ENCODE peak calls at places on chromosomes 11 and 22, in seven cellular contexts. K, L, O, Q, Z, G and F are unnamed samples.

GRCh38 chr11:65554057-65554818 is 3.9 kb downstream of the LTBP3 start:
- DNase-seq in K (no peak), L (no peak), O (no peak), Q (no peak), Z (no peak), G (no peak), F (no peak)

GRCh38 chr22:30806391-30806861 is 111.8 kb downstream of the OSBP2 start:
- DNase-seq in K (no peak), L (no peak), O (peak; percentile 92), Q (peak; percentile 60), Z (no peak), G (no peak), F (no peak)

GRCh38 chr11:131675489-131675888 is 305.1 kb downstream of the NTM start:
- DNase-seq in K (no peak), L (no peak), O (no peak), Q (no peak), Z (no peak), G (no peak), F (no peak)

GRCh38 chr11:110219011-110219785 is 77.2 kb downstream of the RDX start:
- DNase-seq in K (no peak), L (no peak), O (no peak), Q (no peak), Z (no peak), G (no peak), F (no peak)

GRCh38 chr11:74932797-74933196 is 16.1 kb downstream of the XRRA1 start:
- DNase-seq in K (no peak), L (no peak), O (peak; percentile 85), Q (no peak), Z (no peak), G (no peak), F (no peak)

GRCh38 chr11:103700605-103701004 is 335.8 kb upstream of the DDI1 start:
- DNase-seq in K (no peak), L (no peak), O (peak; percentile 68), Q (no peak), Z (no peak), G (no peak), F (no peak)

GRCh38 chr22:33544707-33545106 is 375.6 kb downstream of the LARGE1 start:
- DNase-seq in K (no peak), L (no peak), O (no peak), Q (no peak), Z (no peak), G (no peak), F (no peak)

GRCh38 chr22:48605856-48606255 is 1221.8 kb downstream of the BRD1 start:
- DNase-seq in K (no peak), L (peak; percentile 13), O (no peak), Q (no peak), Z (no peak), G (no peak), F (no peak)

GRCh38 chr22:34297536-34298120 is 377.4 kb upstream of the LARGE1 start:
- DNase-seq in K (no peak), L (no peak), O (no peak), Q (no peak), Z (no peak), G (no peak), F (no peak)

GRCh38 chr22:23078462-23078787 is 8.1 kb downstream of the GNAZ start:
- DNase-seq in K (no peak), L (no peak), O (no peak), Q (no peak), Z (no peak), G (no peak), F (no peak)
- H3K4me1 ChIP-seq in K (no peaks in the 10 kb centered on the region), L (no peaks in the 10 kb centered on the region), O (no peaks in the 10 kb centered on the region), Q (no peaks in the 10 kb centered on the region), Z (no peaks in the 10 kb centered on the region), G (no peaks in the 10 kb centered on the region), F (peaks cover 2% of the 10 kb centered on the region)

DNA sequence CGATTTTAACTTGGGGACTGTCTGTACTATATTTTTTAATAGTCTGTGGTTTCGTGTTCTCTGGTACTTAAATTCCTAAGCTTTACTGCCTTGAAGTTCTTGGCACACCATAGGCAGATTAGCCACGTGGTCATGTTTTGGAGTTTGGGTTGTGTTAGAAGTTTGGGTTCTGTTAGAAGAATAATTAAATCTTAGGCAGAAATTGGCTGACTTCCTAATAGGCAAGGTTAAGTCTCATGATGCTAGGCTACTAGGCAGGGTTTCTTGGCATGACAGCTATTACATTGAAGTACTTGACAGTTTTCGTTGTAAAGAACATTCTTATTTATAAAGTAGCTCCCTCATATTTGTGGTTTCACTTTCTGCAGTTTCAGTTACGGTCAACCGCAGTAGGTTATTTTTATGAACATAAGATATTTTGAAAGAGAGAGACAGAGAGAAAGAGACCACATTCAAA is 30.0 kb upstream of the MMP7 start:
- DNase-seq in K (no peak), L (no peak), O (peak; percentile 85), Q (no peak), Z (no peak), G (peak; percentile 76), F (no peak)
- H3K4me3 ChIP-seq in K (peak overlapping the region; percentile 31), L (no peak overlapping the region), O (no peak overlapping the region), Q (no peak overlapping the region), Z (peak overlapping the region; percentile 35), G (peak overlapping the region; percentile 43), F (no peak overlapping the region)

GRCh38 chr11:106072804-106073203 is 4.3 kb downstream of the KBTBD3 start:
- DNase-seq in K (no peak), L (no peak), O (no peak), Q (no peak), Z (no peak), G (no peak), F (no peak)

GRCh38 chr11:106076421-106076922 is 675 bp downstream of the KBTBD3 start:
- DNase-seq in K (no peak), L (no peak), O (no peak), Q (peak; percentile 17), Z (no peak), G (peak; percentile 61), F (peak; percentile 13)

GRCh38 chr11:106077609-106078517 is at the start of gene AASDHPPT:
- DNase-seq in K (no peak), L (peak; percentile 1), O (peak; percentile 55), Q (peak; percentile 36), Z (no peak), G (no peak), F (peak; percentile 37)

GRCh38 chr11:106082096-106082495 is 4.6 kb downstream of the AASDHPPT start:
- DNase-seq in K (no peak), L (no peak), O (no peak), Q (no peak), Z (no peak), G (no peak), F (no peak)

GRCh38 chr11:106076923-106077608 is at the start of gene KBTBD3:
- DNase-seq in K (peak; percentile 96), L (peak; percentile 71), O (peak; percentile 99), Q (peak; percentile 100), Z (peak; percentile 99), G (peak; percentile 100), F (peak; percentile 99)
- TF ChIP-seq CTCF in K (no peak), L (peak; percentile 32), O (peak; percentile 20), Q (peak; percentile 64), Z (peak; percentile 25), G (no peak), F (peak; percentile 61)

DNA sequence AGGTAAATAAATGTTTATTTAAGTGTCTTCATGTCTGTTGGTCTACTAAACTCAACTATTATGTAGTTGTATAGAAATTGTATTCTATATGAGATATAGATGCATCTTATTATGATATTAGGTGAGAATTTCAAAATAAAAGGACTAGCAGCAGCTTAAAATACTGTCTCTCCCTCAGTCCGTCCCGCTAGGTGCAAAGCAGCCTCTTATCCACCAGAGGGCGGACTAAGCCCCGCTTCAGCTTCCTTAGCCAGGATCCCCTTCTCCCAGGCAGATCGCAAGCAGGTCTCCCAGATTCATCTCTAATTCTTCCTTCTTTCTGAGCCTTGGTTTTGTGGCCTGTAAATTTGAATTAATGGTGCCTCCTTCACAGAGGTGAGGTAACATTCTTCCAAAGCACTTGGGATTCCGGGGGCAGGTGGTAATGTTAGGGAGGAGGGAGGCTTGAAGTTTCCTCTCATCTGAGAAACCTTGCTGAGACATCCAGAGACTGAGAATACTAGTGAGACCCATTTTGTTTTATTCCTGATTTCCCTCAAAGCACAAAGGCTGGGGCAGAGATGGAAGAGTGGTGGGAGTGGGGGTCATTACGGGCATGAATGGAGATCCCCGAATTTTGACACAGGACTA is 13.5 kb upstream of the INSC start:
- DNase-seq in K (no peak), L (peak; percentile 65), O (peak; percentile 49), Q (peak; percentile 82), Z (peak; percentile 63), G (peak; percentile 81), F (peak; percentile 42)
- H3K4me1 ChIP-seq in K (no peaks in the 10 kb centered on the region), L (no peaks in the 10 kb centered on the region), O (peaks cover 33% of the 10 kb centered on the region), Q (no peaks in the 10 kb centered on the region), Z (no peaks in the 10 kb centered on the region), G (no peaks in the 10 kb centered on the region), F (no peaks in the 10 kb centered on the region)

DNA sequence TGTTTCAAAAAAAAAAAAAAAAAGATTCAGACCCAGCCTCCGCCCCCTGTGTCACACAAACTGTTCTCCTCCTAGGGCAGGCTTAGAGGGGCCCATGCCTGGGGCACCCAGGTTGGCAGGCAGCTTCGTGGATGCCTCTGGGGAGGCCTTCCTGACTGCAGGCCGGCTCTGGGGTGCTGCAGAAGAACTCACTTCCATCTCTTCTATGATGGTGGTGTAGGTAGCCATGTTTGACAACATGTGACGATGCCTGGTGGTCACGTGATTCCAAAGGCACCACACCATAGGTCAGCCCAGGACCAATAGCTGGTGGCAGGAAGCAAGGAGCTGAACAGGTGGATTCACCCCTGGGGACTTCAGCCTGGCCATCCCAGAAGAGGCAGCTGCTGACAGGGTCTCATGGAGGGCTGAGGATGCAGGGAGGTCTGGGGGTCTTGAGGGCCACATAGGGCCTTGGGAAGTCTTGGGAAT is 24.1 kb upstream of the CELSR1 start:
- DNase-seq in K (no peak), L (peak; percentile 50), O (no peak), Q (peak; percentile 78), Z (peak; percentile 40), G (no peak), F (peak; percentile 64)
- H3K4me3 ChIP-seq in K (no peak overlapping the region), L (no peak overlapping the region), O (no peak overlapping the region), Q (peak overlapping the region; percentile 34), Z (no peak overlapping the region), G (no peak overlapping the region), F (no peak overlapping the region)

GRCh38 chr11:44865866-44866272 is 84.8 kb downstream of the TP53I11 start:
- DNase-seq in K (no peak), L (no peak), O (no peak), Q (no peak), Z (no peak), G (peak; percentile 85), F (no peak)
- TF ChIP-seq CTCF in K (no peak), L (no peak), O (no peak), Q (no peak), Z (no peak), G (no peak), F (no peak)

DNA sequence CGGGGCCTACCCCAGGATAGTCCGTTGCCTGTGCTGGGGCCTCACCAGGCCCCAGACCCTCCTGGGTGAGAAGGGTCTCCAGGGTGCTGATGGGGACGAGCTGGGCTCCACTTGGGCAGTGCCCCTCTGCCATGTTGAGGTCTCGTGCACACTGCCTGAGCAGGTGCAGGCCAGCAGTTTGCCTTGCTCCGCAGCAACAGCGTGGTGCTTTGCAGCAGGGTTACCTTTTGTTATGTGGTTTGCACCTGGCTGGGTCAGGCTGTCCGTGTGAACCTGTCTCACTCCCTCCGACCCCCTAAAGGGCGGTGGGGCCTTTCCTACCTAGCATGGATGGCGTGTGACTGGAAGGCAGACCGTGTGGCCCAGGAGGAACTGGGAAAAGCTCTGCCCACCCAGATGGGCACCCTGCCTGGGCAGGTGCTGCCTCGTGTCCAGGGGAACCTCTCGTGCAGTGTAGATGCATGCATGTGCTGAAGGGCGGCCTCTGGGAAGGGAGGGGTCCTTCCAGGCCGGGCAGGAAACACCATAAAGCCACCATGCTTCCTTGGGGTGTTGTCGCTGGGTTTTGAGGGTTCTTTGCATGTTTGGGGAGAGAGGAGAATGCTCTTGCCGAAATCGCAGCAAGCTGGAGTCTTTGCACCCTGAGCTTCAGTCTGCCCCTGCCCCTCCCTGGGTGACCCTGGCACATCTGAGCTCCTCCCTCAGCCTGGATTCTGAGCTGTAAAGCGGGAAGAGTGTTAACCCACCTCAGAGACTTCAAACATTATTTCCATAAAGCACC is 75.4 kb upstream of the PPARA start:
- DNase-seq in K (peak; percentile 5), L (no peak), O (peak; percentile 42), Q (peak; percentile 36), Z (peak; percentile 52), G (peak; percentile 68), F (peak; percentile 35)
- H3K4me1 ChIP-seq in K (peaks cover 44% of the 10 kb centered on the region), L (peaks cover 29% of the 10 kb centered on the region), O (peaks cover 46% of the 10 kb centered on the region), Q (peaks cover 56% of the 10 kb centered on the region), Z (peaks cover 58% of the 10 kb centered on the region), G (no peaks in the 10 kb centered on the region), F (no peaks in the 10 kb centered on the region)